ENCODE peak calls at places on chromosome 1, in eight cellular contexts. One of them, this sample, is unnamed.

GRCh38 chr1:12477936-12478611 is 139.9 kb downstream of the DHRS3 start:
- DNase-seq in heart right ventricle: peak; percentile 72
- DNase-seq in lung: peak; percentile 78
- DNase-seq in upper lobe of right lung: peak; percentile 79
- DNase-seq in tibial artery: peak; percentile 87
- DNase-seq in heart left ventricle: peak; percentile 75
- DNase-seq in PC-9: peak; percentile 94
- DNase-seq in RWPE1: peak; percentile 84
- DNase-seq in this sample: peak; percentile 72

GRCh38 chr1:185401019-185401418 is 84.0 kb upstream of the IVNS1ABP start:
- DNase-seq in heart right ventricle: no peak
- DNase-seq in lung: no peak
- DNase-seq in upper lobe of right lung: no peak
- DNase-seq in tibial artery: no peak
- DNase-seq in heart left ventricle: no peak
- DNase-seq in PC-9: no peak
- DNase-seq in RWPE1: peak; percentile 75
- DNase-seq in this sample: no peak

GRCh38 chr1:29253180-29253579 is 16.9 kb downstream of the PTPRU start:
- DNase-seq in heart right ventricle: no peak
- DNase-seq in lung: no peak
- DNase-seq in upper lobe of right lung: no peak
- DNase-seq in tibial artery: no peak
- DNase-seq in heart left ventricle: no peak
- DNase-seq in PC-9: no peak
- DNase-seq in RWPE1: no peak
- DNase-seq in this sample: no peak

GRCh38 chr1:61749574-61749973 is 7.3 kb downstream of the PATJ start:
- DNase-seq in heart right ventricle: no peak
- DNase-seq in lung: no peak
- DNase-seq in upper lobe of right lung: no peak
- DNase-seq in tibial artery: no peak
- DNase-seq in heart left ventricle: no peak
- DNase-seq in PC-9: no peak
- DNase-seq in RWPE1: no peak
- DNase-seq in this sample: no peak

GRCh38 chr1:212862111-212862690 is 4.1 kb downstream of the FLVCR1 start:
- DNase-seq in heart right ventricle: no peak
- DNase-seq in lung: no peak
- DNase-seq in upper lobe of right lung: no peak
- DNase-seq in tibial artery: no peak
- DNase-seq in heart left ventricle: no peak
- DNase-seq in PC-9: no peak
- DNase-seq in RWPE1: no peak
- DNase-seq in this sample: no peak

GRCh38 chr1:199522936-199523335 is 504.6 kb upstream of the NR5A2 start:
- DNase-seq in heart right ventricle: no peak
- DNase-seq in lung: no peak
- DNase-seq in upper lobe of right lung: no peak
- DNase-seq in tibial artery: no peak
- DNase-seq in heart left ventricle: no peak
- DNase-seq in PC-9: no peak
- DNase-seq in RWPE1: no peak
- DNase-seq in this sample: no peak

GRCh38 chr1:181094402-181094801 is 5.9 kb downstream of the IER5 start:
- DNase-seq in heart right ventricle: no peak
- DNase-seq in lung: no peak
- DNase-seq in upper lobe of right lung: no peak
- DNase-seq in tibial artery: no peak
- DNase-seq in heart left ventricle: no peak
- DNase-seq in PC-9: no peak
- DNase-seq in RWPE1: no peak
- DNase-seq in this sample: no peak

GRCh38 chr1:44354268-44354839 is 703 bp downstream of the ERI3 start:
- DNase-seq in heart right ventricle: no peak
- DNase-seq in lung: no peak
- DNase-seq in upper lobe of right lung: no peak
- DNase-seq in tibial artery: no peak
- DNase-seq in heart left ventricle: no peak
- DNase-seq in PC-9: no peak
- DNase-seq in RWPE1: no peak
- DNase-seq in this sample: peak; percentile 24

GRCh38 chr1:106937104-106937503 is 119.4 kb upstream of the PRMT6 start:
- DNase-seq in heart right ventricle: no peak
- DNase-seq in lung: no peak
- DNase-seq in upper lobe of right lung: no peak
- DNase-seq in tibial artery: no peak
- DNase-seq in heart left ventricle: no peak
- DNase-seq in PC-9: no peak
- DNase-seq in RWPE1: peak; percentile 71
- DNase-seq in this sample: no peak

GRCh38 chr1:53659436-53659835 is 79.5 kb downstream of the GLIS1 start:
- DNase-seq in heart right ventricle: no peak
- DNase-seq in lung: no peak
- DNase-seq in upper lobe of right lung: peak; percentile 23
- DNase-seq in tibial artery: no peak
- DNase-seq in heart left ventricle: no peak
- DNase-seq in PC-9: no peak
- DNase-seq in RWPE1: no peak
- DNase-seq in this sample: no peak

GRCh38 chr1:166170075-166170474 is 3.3 kb upstream of the FAM78B start:
- DNase-seq in heart right ventricle: no peak
- DNase-seq in lung: no peak
- DNase-seq in upper lobe of right lung: no peak
- DNase-seq in tibial artery: no peak
- DNase-seq in heart left ventricle: no peak
- DNase-seq in PC-9: no peak
- DNase-seq in RWPE1: no peak
- DNase-seq in this sample: no peak

GRCh38 chr1:10650591-10651216 is 145.7 kb downstream of the CASZ1 start:
- DNase-seq in heart right ventricle: no peak
- DNase-seq in lung: no peak
- DNase-seq in upper lobe of right lung: no peak
- DNase-seq in tibial artery: no peak
- DNase-seq in heart left ventricle: no peak
- DNase-seq in PC-9: no peak
- DNase-seq in RWPE1: no peak
- DNase-seq in this sample: no peak

GRCh38 chr1:116665001-116665400 is 2.5 kb downstream of the IGSF3 start:
- DNase-seq in heart right ventricle: no peak
- DNase-seq in lung: no peak
- DNase-seq in upper lobe of right lung: no peak
- DNase-seq in tibial artery: no peak
- DNase-seq in heart left ventricle: no peak
- DNase-seq in PC-9: no peak
- DNase-seq in RWPE1: no peak
- DNase-seq in this sample: no peak

GRCh38 chr1:208466054-208466590 is 221.9 kb upstream of the PLXNA2 start:
- DNase-seq in heart right ventricle: no peak
- DNase-seq in lung: no peak
- DNase-seq in upper lobe of right lung: no peak
- DNase-seq in tibial artery: no peak
- DNase-seq in heart left ventricle: no peak
- DNase-seq in PC-9: no peak
- DNase-seq in RWPE1: no peak
- DNase-seq in this sample: no peak

GRCh38 chr1:170604889-170605288 is 59.0 kb upstream of the PRRX1 start:
- DNase-seq in heart right ventricle: no peak
- DNase-seq in lung: no peak
- DNase-seq in upper lobe of right lung: no peak
- DNase-seq in tibial artery: no peak
- DNase-seq in heart left ventricle: no peak
- DNase-seq in PC-9: no peak
- DNase-seq in RWPE1: no peak
- DNase-seq in this sample: no peak

GRCh38 chr1:59199734-59200376 is 97.0 kb upstream of the FGGY start:
- DNase-seq in heart right ventricle: no peak
- DNase-seq in lung: no peak
- DNase-seq in upper lobe of right lung: no peak
- DNase-seq in tibial artery: no peak
- DNase-seq in heart left ventricle: no peak
- DNase-seq in PC-9: no peak
- DNase-seq in RWPE1: no peak
- DNase-seq in this sample: peak; percentile 38

GRCh38 chr1:59638172-59638800 is 176.5 kb upstream of the HOOK1 start:
- DNase-seq in heart right ventricle: peak; percentile 30
- DNase-seq in lung: no peak
- DNase-seq in upper lobe of right lung: no peak
- DNase-seq in tibial artery: no peak
- DNase-seq in heart left ventricle: no peak
- DNase-seq in PC-9: no peak
- DNase-seq in RWPE1: no peak
- DNase-seq in this sample: peak; percentile 55

DNA sequence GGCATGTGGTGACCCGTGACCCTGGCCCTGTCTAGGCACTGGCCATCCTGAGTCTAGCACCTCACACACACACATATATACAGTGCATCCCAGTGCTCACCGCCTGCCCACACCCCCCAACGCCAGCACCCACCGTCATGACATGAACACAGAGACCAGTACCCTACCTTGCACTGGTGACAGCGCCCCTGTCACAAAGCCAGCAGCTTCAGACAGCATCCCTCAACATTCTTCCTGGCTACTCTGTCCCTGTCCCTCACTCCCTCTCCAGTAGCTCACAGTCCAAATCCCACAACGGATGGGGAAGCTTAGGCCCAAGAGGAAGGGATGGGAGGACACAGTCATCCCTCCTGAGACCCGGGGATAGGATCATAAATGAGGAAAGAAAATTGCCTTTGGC is 27.1 kb downstream of the AHDC1 start:
- DNase-seq in heart right ventricle: no peak
- DNase-seq in lung: no peak
- DNase-seq in upper lobe of right lung: no peak
- DNase-seq in tibial artery: no peak
- DNase-seq in heart left ventricle: no peak
- DNase-seq in PC-9: no peak
- DNase-seq in RWPE1: no peak
- DNase-seq in this sample: no peak
- H3K27ac ChIP-seq in heart right ventricle: peak overlapping the region; percentile 95
- H3K27ac ChIP-seq in lung: peak overlapping the region; percentile 95
- H3K27ac ChIP-seq in upper lobe of right lung: peak overlapping the region; percentile 20
- H3K27ac ChIP-seq in tibial artery: peak overlapping the region; percentile 99
- H3K27ac ChIP-seq in heart left ventricle: peak overlapping the region; percentile 94
- H3K27ac ChIP-seq in PC-9: no peak overlapping the region
- H3K27ac ChIP-seq in RWPE1: peak overlapping the region; percentile 98
- H3K27ac ChIP-seq in this sample: peak overlapping the region; percentile 95

DNA sequence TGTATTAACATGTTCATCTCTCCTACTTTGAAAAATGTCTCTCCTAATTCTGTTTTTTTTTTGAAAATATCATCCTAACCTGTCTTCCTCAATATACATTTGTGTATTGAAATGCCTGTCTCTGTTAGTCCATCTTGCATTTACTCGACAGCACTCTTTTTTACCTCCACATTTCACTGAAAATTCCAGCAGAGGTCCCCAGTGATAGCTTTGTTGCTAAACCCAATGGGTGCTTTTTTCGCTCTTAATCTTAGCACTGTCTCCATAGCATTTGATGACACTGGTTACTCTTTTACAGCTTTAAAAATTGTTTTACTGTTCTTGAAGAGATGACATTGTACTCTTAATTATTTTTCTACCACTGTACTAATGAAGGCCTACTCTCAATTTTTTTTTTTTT is 10.8 kb downstream of the OSBPL9 start:
- DNase-seq in heart right ventricle: no peak
- DNase-seq in lung: no peak
- DNase-seq in upper lobe of right lung: no peak
- DNase-seq in tibial artery: no peak
- DNase-seq in heart left ventricle: no peak
- DNase-seq in PC-9: no peak
- DNase-seq in RWPE1: peak; percentile 50
- DNase-seq in this sample: no peak
- TF ChIP-seq CTCF in heart right ventricle: no peak
- TF ChIP-seq CTCF in lung: no peak
- TF ChIP-seq CTCF in upper lobe of right lung: peak; percentile 32
- TF ChIP-seq CTCF in tibial artery: peak; percentile 34
- TF ChIP-seq CTCF in heart left ventricle: peak; percentile 37
- TF ChIP-seq CTCF in PC-9: no peak
- TF ChIP-seq CTCF in RWPE1: no peak
- TF ChIP-seq CTCF in this sample: peak; percentile 38

GRCh38 chr1:1558591-1558990 is 16.1 kb downstream of the SSU72 start:
- DNase-seq in heart right ventricle: no peak
- DNase-seq in lung: no peak
- DNase-seq in upper lobe of right lung: no peak
- DNase-seq in tibial artery: no peak
- DNase-seq in heart left ventricle: no peak
- DNase-seq in PC-9: no peak
- DNase-seq in RWPE1: no peak
- DNase-seq in this sample: no peak
- H3K27ac ChIP-seq in heart right ventricle: no peak overlapping the region
- H3K27ac ChIP-seq in lung: no peak overlapping the region
- H3K27ac ChIP-seq in upper lobe of right lung: no peak overlapping the region
- H3K27ac ChIP-seq in tibial artery: no peak overlapping the region
- H3K27ac ChIP-seq in heart left ventricle: no peak overlapping the region
- H3K27ac ChIP-seq in PC-9: no peak overlapping the region
- H3K27ac ChIP-seq in RWPE1: peak overlapping the region; percentile 41
- H3K27ac ChIP-seq in this sample: no peak overlapping the region

GRCh38 chr1:31183927-31184554 is 55.6 kb downstream of the NKAIN1 start:
- DNase-seq in heart right ventricle: peak; percentile 34
- DNase-seq in lung: no peak
- DNase-seq in upper lobe of right lung: no peak
- DNase-seq in tibial artery: no peak
- DNase-seq in heart left ventricle: no peak
- DNase-seq in PC-9: no peak
- DNase-seq in RWPE1: peak; percentile 51
- DNase-seq in this sample: peak; percentile 66

GRCh38 chr1:31180338-31180737 is 59.3 kb downstream of the NKAIN1 start:
- DNase-seq in heart right ventricle: no peak
- DNase-seq in lung: no peak
- DNase-seq in upper lobe of right lung: no peak
- DNase-seq in tibial artery: no peak
- DNase-seq in heart left ventricle: no peak
- DNase-seq in PC-9: no peak
- DNase-seq in RWPE1: no peak
- DNase-seq in this sample: no peak

GRCh38 chr1:31183126-31183525 is 56.6 kb downstream of the NKAIN1 start:
- DNase-seq in heart right ventricle: no peak
- DNase-seq in lung: no peak
- DNase-seq in upper lobe of right lung: no peak
- DNase-seq in tibial artery: no peak
- DNase-seq in heart left ventricle: no peak
- DNase-seq in PC-9: no peak
- DNase-seq in RWPE1: no peak
- DNase-seq in this sample: no peak

GRCh38 chr1:31181515-31182343 is 58.0 kb downstream of the NKAIN1 start:
- DNase-seq in heart right ventricle: peak; percentile 29
- DNase-seq in lung: peak; percentile 34
- DNase-seq in upper lobe of right lung: peak; percentile 73
- DNase-seq in tibial artery: no peak
- DNase-seq in heart left ventricle: peak; percentile 37
- DNase-seq in PC-9: no peak
- DNase-seq in RWPE1: peak; percentile 43
- DNase-seq in this sample: peak; percentile 65

DNA sequence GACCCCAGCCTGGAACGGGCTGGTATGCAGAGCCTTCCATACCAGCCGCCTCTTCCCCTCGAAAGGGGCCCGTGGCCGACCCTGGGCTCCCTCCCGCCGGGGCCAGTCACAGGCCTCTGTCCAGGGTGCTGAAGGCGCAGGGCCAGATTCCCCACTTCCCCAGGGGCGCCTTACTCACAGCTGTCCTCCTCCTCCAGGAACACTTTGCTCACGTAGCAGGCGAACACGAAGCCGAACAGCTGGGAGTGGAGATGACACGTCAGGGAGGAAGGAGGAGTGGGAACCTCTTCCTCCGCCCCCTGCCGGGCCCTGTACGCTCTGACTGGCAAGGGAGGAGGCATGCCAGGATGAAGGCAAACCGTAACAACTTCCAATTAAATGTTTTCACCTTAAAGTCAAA is 57.3 kb downstream of the NKAIN1 start:
- DNase-seq in heart right ventricle: peak; percentile 83
- DNase-seq in lung: peak; percentile 48
- DNase-seq in upper lobe of right lung: peak; percentile 79
- DNase-seq in tibial artery: peak; percentile 74
- DNase-seq in heart left ventricle: peak; percentile 79
- DNase-seq in PC-9: peak; percentile 73
- DNase-seq in RWPE1: peak; percentile 90
- DNase-seq in this sample: peak; percentile 68
- TF ChIP-seq CTCF in heart right ventricle: no peak
- TF ChIP-seq CTCF in lung: no peak
- TF ChIP-seq CTCF in upper lobe of right lung: no peak
- TF ChIP-seq CTCF in tibial artery: no peak
- TF ChIP-seq CTCF in heart left ventricle: peak; percentile 11
- TF ChIP-seq CTCF in PC-9: peak; percentile 52
- TF ChIP-seq CTCF in RWPE1: no peak
- TF ChIP-seq CTCF in this sample: no peak